ENCODE peak calls at places on chromosomes 12 and 14, in four cellular contexts. V, Z, Y and I are unnamed samples.

GRCh38 chr14:26008290-26008689 is 589.5 kb downstream of the NOVA1 start:
- DNase-seq in Y (no peak), V (peak; percentile 54), Z (no peak), I (peak; percentile 85)

GRCh38 chr12:61894168-61894567 is 366.0 kb upstream of the USP15 start:
- DNase-seq in Z (no peak), V (no peak), Y (no peak), I (no peak)

GRCh38 chr12:49930515-49931288 is 19.8 kb upstream of the AQP2 start:
- DNase-seq in Y (no peak), Z (peak; percentile 83), V (no peak), I (no peak)

GRCh38 chr14:73261520-73262426 is 24.5 kb downstream of the PAPLN start:
- DNase-seq in Z (no peak), V (no peak), Y (no peak), I (no peak)

GRCh38 chr14:105974902-105975301 is 448.5 kb downstream of the TMEM121 start:
- DNase-seq in V (no peak), Y (peak; percentile 37), Z (no peak), I (peak; percentile 0)

GRCh38 chr14:72876021-72876709 is 17.7 kb downstream of the DPF3 start:
- DNase-seq in Z (no peak), V (no peak), Y (no peak), I (no peak)

GRCh38 chr14:59475709-59476108 is 8.5 kb downstream of the L3HYPDH start:
- DNase-seq in Y (no peak), Z (no peak), V (no peak), I (no peak)

GRCh38 chr12:26268841-26269553 is 73.6 kb downstream of the SSPN start:
- DNase-seq in Y (no peak), V (no peak), Z (peak; percentile 36), I (no peak)

GRCh38 chr12:123149828-123150272 is 1.0 kb downstream of the PITPNM2 start:
- DNase-seq in Y (no peak), V (no peak), Z (no peak), I (no peak)

GRCh38 chr14:99264691-99265090 is 7.3 kb downstream of the BCL11B start:
- DNase-seq in Y (no peak), Z (no peak), V (no peak), I (no peak)

GRCh38 chr12:123655420-123655819 is 15.5 kb upstream of the TCTN2 start:
- DNase-seq in Z (no peak), V (no peak), Y (no peak), I (no peak)

GRCh38 chr14:40476005-40476404 is 1043.8 kb upstream of the FBXO33 start:
- DNase-seq in Y (no peak), V (no peak), Z (no peak), I (no peak)

GRCh38 chr12:50677858-50678257 is 86.0 kb upstream of the ATF1 start:
- DNase-seq in V (no peak), Z (peak; percentile 57), Y (no peak), I (no peak)

GRCh38 chr12:53182836-53183235 is 2.1 kb upstream of the CSAD start:
- DNase-seq in V (no peak), Z (no peak), Y (no peak), I (no peak)

GRCh38 chr12:64976131-64976530 is 145.0 kb downstream of the WIF1 start:
- DNase-seq in Z (no peak), Y (no peak), V (no peak), I (no peak)

GRCh38 chr12:19692091-19692490 is 252.8 kb downstream of the AEBP2 start:
- DNase-seq in Y (no peak), V (no peak), Z (no peak), I (no peak)

GRCh38 chr12:42525444-42525843 is 64.1 kb downstream of the PRICKLE1 start:
- DNase-seq in Y (no peak), V (no peak), Z (no peak), I (no peak)

GRCh38 chr14:63524537-63525155 is 18.5 kb downstream of the PPP2R5E start:
- DNase-seq in Y (no peak), Z (no peak), V (no peak), I (no peak)

GRCh38 chr14:33126433-33126832 is 187.8 kb downstream of the NPAS3 start:
- DNase-seq in V (no peak), Y (no peak), Z (no peak), I (no peak)

GRCh38 chr14:72678360-72678759 is 215.5 kb downstream of the DPF3 start:
- DNase-seq in Z (peak; percentile 87), V (no peak), Y (no peak), I (no peak)

DNA sequence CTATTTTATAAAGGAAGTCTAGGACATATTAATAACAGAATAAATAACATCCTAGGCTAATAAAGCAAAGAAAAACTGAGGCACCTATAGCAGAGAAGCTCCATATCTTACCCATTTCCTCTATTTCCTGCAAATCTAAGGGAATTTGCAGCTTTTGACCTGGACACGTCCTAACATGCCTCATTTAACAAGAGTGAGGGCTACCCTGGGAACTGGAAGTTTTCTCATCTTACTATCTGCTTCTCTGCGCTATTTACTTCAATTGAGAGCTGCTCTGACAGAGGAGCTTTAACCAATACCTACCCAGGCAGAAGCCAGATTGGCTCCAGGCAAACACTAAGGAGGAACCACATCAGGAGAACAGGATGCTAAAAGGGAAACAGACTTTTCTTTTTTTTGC is 5.7 kb downstream of the YBX3 start:
- DNase-seq in Y (no peak), V (no peak), Z (peak; percentile 28), I (peak; percentile 38)
- H3K9ac ChIP-seq in Y (no peak overlapping the region), V (no peak overlapping the region), Z (peak overlapping the region; percentile 78), I (no peak overlapping the region)

GRCh38 chr12:114764516-114764915 is 80.5 kb upstream of the TBX3 start:
- DNase-seq in Z (peak; percentile 30), V (no peak), Y (no peak), I (no peak)
- H3K56ac ChIP-seq in Z (no peak overlapping the region), V (no peak overlapping the region), Y (no peak overlapping the region), I (no peak overlapping the region)

GRCh38 chr14:67821121-67821520 is 1.5 kb downstream of the RAD51B start:
- DNase-seq in V (no peak), Y (no peak), Z (no peak), I (no peak)
- H3K27ac ChIP-seq in V (no peak overlapping the region), Y (no peak overlapping the region), Z (no peak overlapping the region), I (no peak overlapping the region)

DNA sequence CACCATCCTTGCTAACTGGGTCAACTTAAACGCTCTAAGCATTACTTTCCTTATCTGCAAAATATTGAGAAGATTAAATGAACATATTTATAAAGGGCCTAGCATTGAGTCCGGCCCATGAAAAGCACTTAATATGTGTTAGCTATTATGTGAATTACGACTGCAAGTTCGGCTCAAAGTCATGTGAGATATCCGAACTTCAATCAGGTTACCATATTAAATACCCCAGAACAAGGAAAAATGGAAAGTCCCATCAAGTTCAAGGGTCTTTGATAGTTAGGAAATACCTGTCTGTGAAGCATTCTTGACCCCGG is 487 bp upstream of the NRDE2 start:
- DNase-seq in Y (no peak), V (no peak), Z (no peak), I (no peak)
- H3K9ac ChIP-seq in Y (no peak overlapping the region), V (peak overlapping the region; percentile 40), Z (no peak overlapping the region), I (peak overlapping the region; percentile 8)

GRCh38 chr12:45801625-45802024 is 72.1 kb downstream of the ARID2 start:
- DNase-seq in Y (no peak), V (no peak), Z (no peak), I (no peak)
- H3K56ac ChIP-seq in Y (no peak overlapping the region), V (no peak overlapping the region), Z (no peak overlapping the region), I (no peak overlapping the region)

DNA sequence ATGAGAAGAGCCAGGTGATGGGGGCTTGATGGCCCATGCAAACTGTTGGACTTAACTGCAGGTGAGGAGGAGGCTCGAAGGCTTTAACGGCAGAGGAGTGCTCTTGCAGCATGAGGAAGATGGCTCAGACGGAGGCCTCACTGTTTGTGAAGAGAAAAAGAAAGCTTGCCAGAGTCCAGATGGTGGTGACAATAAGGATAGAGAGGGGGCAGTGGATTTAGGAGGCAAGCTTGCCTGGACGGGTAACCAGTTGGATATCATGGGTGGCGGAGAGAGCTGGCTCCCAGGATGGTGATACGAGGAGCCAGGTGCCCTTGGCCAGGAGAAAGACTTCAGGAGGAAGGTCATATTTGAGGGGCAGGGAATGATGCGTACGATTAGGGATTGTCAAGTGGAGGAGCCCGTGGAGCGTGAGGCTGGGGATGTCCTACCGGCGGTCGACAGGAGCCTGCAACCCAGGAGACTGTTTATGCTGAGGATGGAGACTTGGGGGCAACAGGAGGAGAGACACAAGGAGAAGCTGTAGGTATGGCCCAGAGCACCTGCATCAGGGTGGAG is 71.8 kb downstream of the CACNA1C start:
- DNase-seq in V (no peak), Z (no peak), Y (no peak), I (no peak)
- H3K27ac ChIP-seq in V (no peak overlapping the region), Z (no peak overlapping the region), Y (no peak overlapping the region), I (no peak overlapping the region)

GRCh38 chr12:108858399-108859074 is 1.2 kb upstream of the SSH1 start:
- DNase-seq in Z (no peak), V (no peak), Y (no peak), I (peak; percentile 57)
- H3K9ac ChIP-seq in Z (peak overlapping the region; percentile 61), V (peak overlapping the region; percentile 9), Y (peak overlapping the region; percentile 9), I (peak overlapping the region; percentile 48)

DNA sequence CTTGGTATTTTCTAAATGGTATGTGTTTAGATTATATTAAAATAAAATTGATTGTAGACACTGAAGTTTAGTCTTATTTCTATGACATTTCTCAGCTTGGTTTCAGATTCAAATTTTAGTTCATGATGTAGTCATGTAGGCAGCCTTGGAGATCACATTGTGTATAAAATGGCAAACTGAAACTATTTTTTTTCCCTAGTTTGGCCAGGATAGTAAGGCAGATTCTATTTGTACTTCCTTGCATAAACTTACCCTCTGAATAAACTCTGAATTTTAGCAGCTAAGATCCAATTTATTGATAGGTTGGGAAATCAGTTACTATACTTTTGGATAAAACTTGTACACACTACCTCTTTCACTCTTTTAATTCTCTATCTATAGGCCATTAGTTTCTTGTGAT is 30.4 kb downstream of the PAPOLA start:
- DNase-seq in V (no peak), Y (no peak), Z (no peak), I (no peak)
- H3K56ac ChIP-seq in V (no peak overlapping the region), Y (no peak overlapping the region), Z (no peak overlapping the region), I (no peak overlapping the region)

GRCh38 chr12:66051361-66051760 is 79.2 kb downstream of the LLPH start:
- DNase-seq in Y (no peak), Z (no peak), V (no peak), I (no peak)
- H3K27ac ChIP-seq in Y (no peak overlapping the region), Z (no peak overlapping the region), V (no peak overlapping the region), I (no peak overlapping the region)